ENCODE peak calls at places on chromosome 4, in five cellular contexts. One of them, this sample, is unnamed.

GRCh38 chr4:38236003-38236402 is 275.8 kb downstream of the PTTG2 start:
- DNase-seq in midbrain: no peak
- DNase-seq in neural crest cell: no peak
- DNase-seq in stimulated activated CD4-positive, alpha-beta T cell treated with anti-CD3 and anti-CD28 coated beads, Interleukin-4, amount 100 ng/mL, for 1 hour: no peak
- DNase-seq in CD8-positive, alpha-beta memory T cell: no peak
- DNase-seq in this sample: no peak

GRCh38 chr4:6916587-6917444 is 7.2 kb downstream of the TBC1D14 start:
- DNase-seq in CD8-positive, alpha-beta memory T cell: peak
- DNase-seq in midbrain: no peak
- DNase-seq in stimulated activated CD4-positive, alpha-beta T cell treated with anti-CD3 and anti-CD28 coated beads, Interleukin-4, amount 100 ng/mL, for 1 hour: peak
- DNase-seq in neural crest cell: no peak
- DNase-seq in this sample: peak

GRCh38 chr4:110501826-110502225 is 25.9 kb downstream of the ENPEP start:
- DNase-seq in stimulated activated CD4-positive, alpha-beta T cell treated with anti-CD3 and anti-CD28 coated beads, Interleukin-4, amount 100 ng/mL, for 1 hour: no peak
- DNase-seq in neural crest cell: no peak
- DNase-seq in midbrain: no peak
- DNase-seq in CD8-positive, alpha-beta memory T cell: no peak
- DNase-seq in this sample: no peak

GRCh38 chr4:118732591-118733330 is 47.6 kb downstream of the METTL14 start:
- DNase-seq in CD8-positive, alpha-beta memory T cell: no peak
- DNase-seq in neural crest cell: no peak
- DNase-seq in stimulated activated CD4-positive, alpha-beta T cell treated with anti-CD3 and anti-CD28 coated beads, Interleukin-4, amount 100 ng/mL, for 1 hour: no peak
- DNase-seq in midbrain: no peak
- DNase-seq in this sample: no peak

GRCh38 chr4:53586121-53586816 is 5.0 kb downstream of the LNX1 start:
- DNase-seq in CD8-positive, alpha-beta memory T cell: no peak
- DNase-seq in neural crest cell: no peak
- DNase-seq in stimulated activated CD4-positive, alpha-beta T cell treated with anti-CD3 and anti-CD28 coated beads, Interleukin-4, amount 100 ng/mL, for 1 hour: no peak
- DNase-seq in midbrain: no peak
- DNase-seq in this sample: no peak

GRCh38 chr4:1154523-1155182 is 17.7 kb downstream of the SPON2 start:
- DNase-seq in stimulated activated CD4-positive, alpha-beta T cell treated with anti-CD3 and anti-CD28 coated beads, Interleukin-4, amount 100 ng/mL, for 1 hour: no peak
- DNase-seq in neural crest cell: no peak
- DNase-seq in midbrain: no peak
- DNase-seq in CD8-positive, alpha-beta memory T cell: no peak
- DNase-seq in this sample: peak

GRCh38 chr4:76208005-76208765 is 5.4 kb downstream of the SCARB2 start:
- DNase-seq in stimulated activated CD4-positive, alpha-beta T cell treated with anti-CD3 and anti-CD28 coated beads, Interleukin-4, amount 100 ng/mL, for 1 hour: no peak
- DNase-seq in midbrain: peak
- DNase-seq in neural crest cell: no peak
- DNase-seq in CD8-positive, alpha-beta memory T cell: no peak
- DNase-seq in this sample: peak

GRCh38 chr4:150305995-150306394 is 227.8 kb downstream of the DCLK2 start:
- DNase-seq in stimulated activated CD4-positive, alpha-beta T cell treated with anti-CD3 and anti-CD28 coated beads, Interleukin-4, amount 100 ng/mL, for 1 hour: no peak
- DNase-seq in midbrain: no peak
- DNase-seq in neural crest cell: no peak
- DNase-seq in CD8-positive, alpha-beta memory T cell: no peak
- DNase-seq in this sample: no peak

GRCh38 chr4:72899214-72899613 is 170.3 kb downstream of the COX18 start:
- DNase-seq in midbrain: no peak
- DNase-seq in stimulated activated CD4-positive, alpha-beta T cell treated with anti-CD3 and anti-CD28 coated beads, Interleukin-4, amount 100 ng/mL, for 1 hour: no peak
- DNase-seq in neural crest cell: no peak
- DNase-seq in CD8-positive, alpha-beta memory T cell: no peak
- DNase-seq in this sample: no peak

GRCh38 chr4:163284304-163284703 is 48.1 kb downstream of the NPY1R start:
- DNase-seq in neural crest cell: no peak
- DNase-seq in midbrain: no peak
- DNase-seq in stimulated activated CD4-positive, alpha-beta T cell treated with anti-CD3 and anti-CD28 coated beads, Interleukin-4, amount 100 ng/mL, for 1 hour: no peak
- DNase-seq in CD8-positive, alpha-beta memory T cell: no peak
- DNase-seq in this sample: no peak

GRCh38 chr4:42159271-42160001 is 7.0 kb upstream of the BEND4 start:
- DNase-seq in stimulated activated CD4-positive, alpha-beta T cell treated with anti-CD3 and anti-CD28 coated beads, Interleukin-4, amount 100 ng/mL, for 1 hour: no peak
- DNase-seq in neural crest cell: no peak
- DNase-seq in midbrain: no peak
- DNase-seq in CD8-positive, alpha-beta memory T cell: no peak
- DNase-seq in this sample: no peak

GRCh38 chr4:55125763-55126541 is 557 bp upstream of the KDR start:
- DNase-seq in midbrain: no peak
- DNase-seq in CD8-positive, alpha-beta memory T cell: no peak
- DNase-seq in neural crest cell: peak
- DNase-seq in stimulated activated CD4-positive, alpha-beta T cell treated with anti-CD3 and anti-CD28 coated beads, Interleukin-4, amount 100 ng/mL, for 1 hour: no peak
- DNase-seq in this sample: no peak

GRCh38 chr4:69760455-69760854 is at the start of gene SULT1B1:
- DNase-seq in stimulated activated CD4-positive, alpha-beta T cell treated with anti-CD3 and anti-CD28 coated beads, Interleukin-4, amount 100 ng/mL, for 1 hour: no peak
- DNase-seq in midbrain: no peak
- DNase-seq in neural crest cell: no peak
- DNase-seq in CD8-positive, alpha-beta memory T cell: peak
- DNase-seq in this sample: peak

GRCh38 chr4:1395941-1396805 is 10.1 kb downstream of the NKX1-1 start:
- DNase-seq in midbrain: no peak
- DNase-seq in CD8-positive, alpha-beta memory T cell: peak
- DNase-seq in stimulated activated CD4-positive, alpha-beta T cell treated with anti-CD3 and anti-CD28 coated beads, Interleukin-4, amount 100 ng/mL, for 1 hour: no peak
- DNase-seq in neural crest cell: no peak
- DNase-seq in this sample: no peak

GRCh38 chr4:37601527-37601926 is 84.6 kb downstream of the RELL1 start:
- DNase-seq in CD8-positive, alpha-beta memory T cell: no peak
- DNase-seq in neural crest cell: no peak
- DNase-seq in stimulated activated CD4-positive, alpha-beta T cell treated with anti-CD3 and anti-CD28 coated beads, Interleukin-4, amount 100 ng/mL, for 1 hour: no peak
- DNase-seq in midbrain: no peak
- DNase-seq in this sample: peak

GRCh38 chr4:144501231-144501780 is 144.7 kb upstream of the HHIP start:
- DNase-seq in CD8-positive, alpha-beta memory T cell: no peak
- DNase-seq in neural crest cell: no peak
- DNase-seq in stimulated activated CD4-positive, alpha-beta T cell treated with anti-CD3 and anti-CD28 coated beads, Interleukin-4, amount 100 ng/mL, for 1 hour: no peak
- DNase-seq in midbrain: no peak
- DNase-seq in this sample: no peak

GRCh38 chr4:164408831-164409230 is 345.1 kb upstream of the SMIM31 start:
- DNase-seq in midbrain: no peak
- DNase-seq in stimulated activated CD4-positive, alpha-beta T cell treated with anti-CD3 and anti-CD28 coated beads, Interleukin-4, amount 100 ng/mL, for 1 hour: no peak
- DNase-seq in neural crest cell: no peak
- DNase-seq in CD8-positive, alpha-beta memory T cell: no peak
- DNase-seq in this sample: no peak

GRCh38 chr4:147839200-147839599 is 107.3 kb downstream of the ARHGAP10 start:
- DNase-seq in stimulated activated CD4-positive, alpha-beta T cell treated with anti-CD3 and anti-CD28 coated beads, Interleukin-4, amount 100 ng/mL, for 1 hour: no peak
- DNase-seq in midbrain: no peak
- DNase-seq in neural crest cell: no peak
- DNase-seq in CD8-positive, alpha-beta memory T cell: no peak
- DNase-seq in this sample: no peak

GRCh38 chr4:159013692-159014091 is 89.2 kb upstream of the RAPGEF2 start:
- DNase-seq in neural crest cell: no peak
- DNase-seq in midbrain: no peak
- DNase-seq in CD8-positive, alpha-beta memory T cell: no peak
- DNase-seq in stimulated activated CD4-positive, alpha-beta T cell treated with anti-CD3 and anti-CD28 coated beads, Interleukin-4, amount 100 ng/mL, for 1 hour: no peak
- DNase-seq in this sample: no peak

GRCh38 chr4:32826169-32826568 is 2106.0 kb downstream of the PCDH7 start:
- DNase-seq in CD8-positive, alpha-beta memory T cell: no peak
- DNase-seq in stimulated activated CD4-positive, alpha-beta T cell treated with anti-CD3 and anti-CD28 coated beads, Interleukin-4, amount 100 ng/mL, for 1 hour: no peak
- DNase-seq in neural crest cell: no peak
- DNase-seq in midbrain: no peak
- DNase-seq in this sample: no peak

GRCh38 chr4:104128031-104128849 is 366.5 kb downstream of the CXXC4 start:
- DNase-seq in stimulated activated CD4-positive, alpha-beta T cell treated with anti-CD3 and anti-CD28 coated beads, Interleukin-4, amount 100 ng/mL, for 1 hour: no peak
- DNase-seq in midbrain: no peak
- DNase-seq in CD8-positive, alpha-beta memory T cell: no peak
- DNase-seq in neural crest cell: no peak
- DNase-seq in this sample: no peak

GRCh38 chr4:164383187-164384181 is 370.4 kb upstream of the SMIM31 start:
- DNase-seq in CD8-positive, alpha-beta memory T cell: no peak
- DNase-seq in stimulated activated CD4-positive, alpha-beta T cell treated with anti-CD3 and anti-CD28 coated beads, Interleukin-4, amount 100 ng/mL, for 1 hour: no peak
- DNase-seq in midbrain: peak
- DNase-seq in neural crest cell: peak
- DNase-seq in this sample: no peak

GRCh38 chr4:911221-911751 is 20.8 kb downstream of the GAK start:
- DNase-seq in neural crest cell: no peak
- DNase-seq in stimulated activated CD4-positive, alpha-beta T cell treated with anti-CD3 and anti-CD28 coated beads, Interleukin-4, amount 100 ng/mL, for 1 hour: no peak
- DNase-seq in midbrain: no peak
- DNase-seq in CD8-positive, alpha-beta memory T cell: peak
- DNase-seq in this sample: no peak

GRCh38 chr4:3767569-3768288 is 1.5 kb downstream of the ADRA2C start:
- DNase-seq in neural crest cell: no peak
- DNase-seq in stimulated activated CD4-positive, alpha-beta T cell treated with anti-CD3 and anti-CD28 coated beads, Interleukin-4, amount 100 ng/mL, for 1 hour: no peak
- DNase-seq in CD8-positive, alpha-beta memory T cell: no peak
- DNase-seq in midbrain: no peak
- DNase-seq in this sample: peak

GRCh38 chr4:138235419-138235952 is 6.7 kb downstream of the SLC7A11 start:
- DNase-seq in neural crest cell: no peak
- DNase-seq in stimulated activated CD4-positive, alpha-beta T cell treated with anti-CD3 and anti-CD28 coated beads, Interleukin-4, amount 100 ng/mL, for 1 hour: no peak
- DNase-seq in CD8-positive, alpha-beta memory T cell: no peak
- DNase-seq in midbrain: no peak
- DNase-seq in this sample: no peak

GRCh38 chr4:1572964-1573720 is 111.0 kb downstream of the FAM53A start:
- DNase-seq in stimulated activated CD4-positive, alpha-beta T cell treated with anti-CD3 and anti-CD28 coated beads, Interleukin-4, amount 100 ng/mL, for 1 hour: no peak
- DNase-seq in neural crest cell: no peak
- DNase-seq in midbrain: no peak
- DNase-seq in CD8-positive, alpha-beta memory T cell: no peak
- DNase-seq in this sample: no peak

GRCh38 chr4:139274790-139275189 is 5.2 kb downstream of the MGARP start:
- DNase-seq in midbrain: no peak
- DNase-seq in stimulated activated CD4-positive, alpha-beta T cell treated with anti-CD3 and anti-CD28 coated beads, Interleukin-4, amount 100 ng/mL, for 1 hour: no peak
- DNase-seq in CD8-positive, alpha-beta memory T cell: no peak
- DNase-seq in neural crest cell: no peak
- DNase-seq in this sample: no peak

GRCh38 chr4:102299708-102300107 is 45.6 kb downstream of the SLC39A8 start:
- DNase-seq in stimulated activated CD4-positive, alpha-beta T cell treated with anti-CD3 and anti-CD28 coated beads, Interleukin-4, amount 100 ng/mL, for 1 hour: peak
- DNase-seq in midbrain: peak
- DNase-seq in neural crest cell: peak
- DNase-seq in CD8-positive, alpha-beta memory T cell: no peak
- DNase-seq in this sample: no peak

This sample was measured in transverse colon.